ENCODE peak calls at places on chromosomes 5 and 9, in five cellular contexts. X, Q, N, Y and Z are unnamed samples.

GRCh38 chr9:13279284-13280162 is at the start of gene MPDZ:
- DNase-seq in X (no peak), Q (peak), N (peak), Y (peak), Z (peak)

GRCh38 chr9:70554881-70555280 is 140.4 kb upstream of the KLF9 start:
- DNase-seq in X (no peak), Q (no peak), N (no peak), Y (no peak), Z (no peak)

GRCh38 chr9:94611638-94612068 is 18.0 kb upstream of the FBP2 start:
- DNase-seq in X (no peak), Q (no peak), N (no peak), Y (no peak), Z (no peak)

GRCh38 chr9:82031538-82032280 is 43.1 kb downstream of the SPATA31D1 start:
- DNase-seq in X (no peak), Q (no peak), N (no peak), Y (peak), Z (no peak)

GRCh38 chr5:66877843-66878242 is 281.6 kb downstream of the MAST4 start:
- DNase-seq in X (no peak), Q (no peak), N (no peak), Y (no peak), Z (no peak)

GRCh38 chr5:142677212-142677611 is 8.7 kb downstream of the FGF1 start:
- DNase-seq in X (no peak), Q (no peak), N (no peak), Y (no peak), Z (no peak)

GRCh38 chr5:66840527-66841013 is 244.4 kb downstream of the MAST4 start:
- DNase-seq in X (no peak), Q (no peak), N (no peak), Y (no peak), Z (no peak)

GRCh38 chr5:481347-481746 is 38.4 kb downstream of the EXOC3 start:
- DNase-seq in X (no peak), Q (no peak), N (no peak), Y (no peak), Z (no peak)

GRCh38 chr9:110029422-110029814 is 178.5 kb downstream of the C9orf152 start:
- DNase-seq in X (no peak), Q (no peak), N (peak), Y (peak), Z (no peak)

GRCh38 chr9:22158983-22159382 is 149.9 kb upstream of the CDKN2B start:
- DNase-seq in X (peak), Q (peak), N (peak), Y (no peak), Z (no peak)

GRCh38 chr9:127634698-127635097 is 22.6 kb downstream of the STXBP1 start:
- DNase-seq in X (peak), Q (no peak), N (no peak), Y (no peak), Z (no peak)
- H3K27ac ChIP-seq in X (peak), Q (peak), N (no peak), Y (no peak), Z (no peak)

DNA sequence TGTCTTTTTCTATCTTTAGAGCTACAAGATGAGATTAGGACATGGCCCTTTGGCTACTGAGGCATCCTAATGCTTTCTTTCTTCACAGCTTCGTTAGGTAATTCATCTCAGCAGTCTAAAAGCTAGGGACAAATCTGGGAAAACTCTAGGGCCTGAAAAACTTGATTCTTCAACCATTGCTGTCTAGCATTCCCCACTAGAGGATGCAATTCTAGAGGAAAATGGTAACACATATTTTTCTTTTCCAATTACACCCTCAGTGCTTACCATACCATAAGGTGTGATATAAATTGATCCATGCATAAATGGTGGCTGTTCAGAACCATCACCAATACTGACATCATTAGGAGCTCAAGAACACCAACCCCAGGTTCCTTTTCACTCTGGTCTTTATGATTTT is 525.8 kb upstream of the TRPC7 start:
- DNase-seq in X (no peak), Q (no peak), N (no peak), Y (no peak), Z (no peak)
- H3K4me3 ChIP-seq in X (no peak), Q (no peak), N (no peak), Y (no peak), Z (no peak)

GRCh38 chr9:90827181-90827866 is 25.7 kb downstream of the SYK start:
- DNase-seq in X (peak), Q (no peak), N (no peak), Y (no peak), Z (no peak)

GRCh38 chr9:90830977-90831376 is 29.4 kb downstream of the SYK start:
- DNase-seq in X (peak), Q (no peak), N (no peak), Y (no peak), Z (no peak)

GRCh38 chr9:90826326-90827020 is 24.9 kb downstream of the SYK start:
- DNase-seq in X (peak), Q (no peak), N (no peak), Y (no peak), Z (no peak)

GRCh38 chr9:90832251-90832650 is 30.6 kb downstream of the SYK start:
- DNase-seq in X (peak), Q (no peak), N (no peak), Y (no peak), Z (no peak)

GRCh38 chr9:90830051-90830450 is 28.4 kb downstream of the SYK start:
- DNase-seq in X (peak), Q (no peak), N (no peak), Y (no peak), Z (no peak)
- TF ChIP-seq CTCF in X (no peak), Q (no peak), N (no peak), Y (no peak), Z (no peak)

DNA sequence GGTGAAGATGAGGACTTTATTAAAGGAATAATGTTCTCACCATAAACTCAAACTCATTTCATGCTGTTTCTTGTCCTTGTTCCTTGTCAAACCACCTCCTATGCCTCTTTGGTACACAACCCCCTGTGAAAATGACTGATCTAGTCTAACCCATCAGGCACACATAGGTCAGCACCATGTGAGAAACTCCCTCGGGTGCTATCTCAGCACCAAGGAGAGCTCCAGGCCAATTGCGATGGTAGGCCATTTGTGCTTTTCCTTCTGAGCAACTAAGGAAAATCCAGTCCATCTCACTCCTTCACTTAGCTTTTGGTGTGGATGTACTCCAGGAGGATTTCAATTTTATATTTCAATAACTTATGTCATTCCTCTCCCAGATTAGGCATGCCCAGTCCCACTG is 199.8 kb downstream of the ZNF608 start:
- DNase-seq in X (no peak), Q (no peak), N (no peak), Y (no peak), Z (no peak)
- H3K27ac ChIP-seq in X (no peak), Q (no peak), N (no peak), Y (no peak), Z (no peak)

GRCh38 chr9:134408939-134409737 is 82.9 kb downstream of the RXRA start:
- DNase-seq in X (no peak), Q (no peak), N (no peak), Y (no peak), Z (no peak)
- H3K4me3 ChIP-seq in X (no peak), Q (no peak), N (no peak), Y (no peak), Z (no peak)

GRCh38 chr5:53482717-53483638 is 2.5 kb downstream of the FST start:
- DNase-seq in X (peak), Q (peak), N (peak), Y (peak), Z (no peak)
- TF ChIP-seq CTCF in X (no peak), Q (no peak), N (no peak), Y (no peak), Z (no peak)

GRCh38 chr5:154086123-154086522 is 47.4 kb downstream of the MFAP3 start:
- DNase-seq in X (no peak), Q (no peak), N (no peak), Y (no peak), Z (no peak)

GRCh38 chr5:154088801-154089200 is 50.0 kb downstream of the MFAP3 start:
- DNase-seq in X (no peak), Q (no peak), N (no peak), Y (no peak), Z (no peak)

GRCh38 chr5:154084255-154084654 is 45.5 kb downstream of the MFAP3 start:
- DNase-seq in X (no peak), Q (no peak), N (no peak), Y (no peak), Z (no peak)

GRCh38 chr5:154086641-154087040 is 47.9 kb downstream of the MFAP3 start:
- DNase-seq in X (no peak), Q (no peak), N (no peak), Y (no peak), Z (no peak)

GRCh38 chr5:154087260-154087659 is 48.5 kb downstream of the MFAP3 start:
- DNase-seq in X (no peak), Q (no peak), N (no peak), Y (no peak), Z (no peak)
- H3K27ac ChIP-seq in X (no peak), Q (no peak), N (no peak), Y (no peak), Z (no peak)